ENCODE peak calls at places on chromosomes 5 and 9, in ten cellular contexts. J is transverse colon, Y is stomach, G is K562, W is upper lobe of left lung, A is SK-N-SH, L is H1, Q is HepG2, X is sigmoid colon, S is esophagus muscularis mucosa. Z is an unnamed sample.

GRCh38 chr9:94799578-94800264 is 73.2 kb downstream of the AOPEP start:
- DNase-seq in W (no peak), G (no peak), X (no peak), Q (no peak), L (no peak), Y (no peak), A (no peak), J (no peak), S (no peak), Z (no peak)

GRCh38 chr5:126251024-126251423 is 172.2 kb upstream of the GRAMD2B start:
- DNase-seq in G (no peak), X (no peak), S (no peak), Q (no peak), A (no peak), W (no peak), L (no peak), J (no peak), Y (no peak), Z (no peak)

GRCh38 chr5:79318935-79319614 is 83.1 kb downstream of the JMY start:
- DNase-seq in Y (no peak), X (no peak), G (no peak), L (no peak), J (no peak), W (no peak), A (no peak), Q (no peak), S (no peak), Z (no peak)

GRCh38 chr9:135506327-135507103 is 6.0 kb downstream of the MRPS2 start:
- DNase-seq in W (no peak), J (no peak), S (no peak), G (peak; percentile 83), A (peak; percentile 44), Y (no peak), L (no peak), Q (no peak), X (peak; percentile 56), Z (no peak)

GRCh38 chr5:32511778-32512374 is 67.3 kb upstream of the ZFR start:
- DNase-seq in Q (no peak), Y (no peak), A (no peak), S (no peak), X (no peak), L (no peak), W (no peak), J (no peak), G (no peak), Z (no peak)

GRCh38 chr9:71249729-71250317 is 128.4 kb upstream of the TRPM3 start:
- DNase-seq in Q (peak; percentile 61), L (no peak), G (peak; percentile 23), W (no peak), Y (no peak), A (peak; percentile 33), S (no peak), J (no peak), X (no peak), Z (no peak)

GRCh38 chr5:1103505-1104326 is 8.1 kb downstream of the SLC12A7 start:
- DNase-seq in W (peak; percentile 84), S (no peak), Q (peak; percentile 47), X (peak; percentile 89), Y (peak; percentile 84), A (no peak), G (peak; percentile 53), L (no peak), J (peak; percentile 79), Z (no peak)

GRCh38 chr9:88814521-88815101 is 176.7 kb upstream of the S1PR3 start:
- DNase-seq in S (no peak), Q (no peak), L (no peak), X (no peak), G (no peak), W (no peak), Y (no peak), A (peak; percentile 68), J (no peak), Z (no peak)

GRCh38 chr5:142874537-142874936 is 104.4 kb downstream of the ARHGAP26 start:
- DNase-seq in Q (peak; percentile 67), L (no peak), W (peak; percentile 90), J (peak; percentile 95), A (no peak), X (no peak), G (no peak), Y (peak; percentile 97), S (no peak), Z (peak; percentile 84)

GRCh38 chr9:89309608-89310485 is 1.1 kb upstream of the CKS2 start:
- DNase-seq in A (peak; percentile 11), W (no peak), X (no peak), S (no peak), G (no peak), Q (no peak), Y (no peak), L (no peak), J (peak; percentile 45), Z (no peak)

GRCh38 chr9:136939996-136940525 is 4.5 kb downstream of the FBXW5 start:
- DNase-seq in Q (no peak), S (no peak), W (peak; percentile 15), L (no peak), J (no peak), X (peak; percentile 63), Y (no peak), G (no peak), A (no peak), Z (no peak)

GRCh38 chr5:93407470-93407869 is 173.5 kb downstream of the NR2F1-AS1 start:
- DNase-seq in L (no peak), J (no peak), Y (no peak), A (no peak), Q (no peak), W (no peak), S (peak; percentile 53), G (no peak), X (no peak), Z (no peak)

GRCh38 chr5:93402451-93402850 is 178.6 kb downstream of the NR2F1-AS1 start:
- DNase-seq in Y (no peak), G (no peak), L (no peak), J (no peak), W (no peak), Q (no peak), X (no peak), S (no peak), A (no peak), Z (no peak)

GRCh38 chr5:93401844-93402243 is 179.2 kb downstream of the NR2F1-AS1 start:
- DNase-seq in L (no peak), J (no peak), S (no peak), X (no peak), Q (no peak), Y (no peak), W (no peak), G (no peak), A (no peak), Z (no peak)

GRCh38 chr5:93403529-93403928 is 177.5 kb downstream of the NR2F1-AS1 start:
- DNase-seq in L (no peak), Q (no peak), Y (no peak), X (no peak), A (no peak), S (no peak), W (no peak), J (no peak), G (no peak), Z (no peak)

GRCh38 chr5:93404246-93404645 is 176.8 kb downstream of the NR2F1-AS1 start:
- DNase-seq in L (no peak), A (no peak), W (no peak), Y (no peak), G (no peak), X (no peak), Q (no peak), J (no peak), S (no peak), Z (no peak)
- TF ChIP-seq POLR2AphosphoS5 in L (no peak), A (no peak), W (no peak), Y (no peak), G (no peak), X (no peak), Q (no peak), J (no peak), S (no peak), Z (no peak)

DNA sequence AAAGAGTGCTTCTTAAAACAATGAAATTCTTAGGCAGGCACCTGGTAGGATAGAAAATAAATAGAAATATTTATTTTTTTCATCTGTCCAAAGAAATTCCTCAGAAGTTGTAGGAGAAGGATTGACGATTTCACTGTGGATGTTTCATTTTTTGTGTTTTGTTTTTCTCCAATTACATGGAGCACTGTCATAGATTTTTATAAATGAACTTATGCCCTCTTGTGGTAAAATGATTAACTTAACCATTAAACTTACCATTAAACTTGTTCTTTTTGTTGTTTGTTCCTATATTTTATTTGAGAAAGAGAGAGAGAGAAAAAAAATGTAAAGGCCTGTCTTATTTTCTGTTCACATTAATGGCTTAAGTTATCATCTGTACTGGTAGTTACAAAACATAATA is 339.2 kb downstream of the PRR16 start:
- DNase-seq in X (no peak), Y (no peak), J (no peak), A (peak; percentile 4), L (no peak), W (no peak), G (no peak), S (no peak), Q (no peak), Z (no peak)
- TF ChIP-seq CTCF in X (no peak), Y (no peak), J (no peak), A (peak; percentile 69), L (no peak), W (no peak), G (no peak), S (no peak), Q (no peak), Z (no peak)

DNA sequence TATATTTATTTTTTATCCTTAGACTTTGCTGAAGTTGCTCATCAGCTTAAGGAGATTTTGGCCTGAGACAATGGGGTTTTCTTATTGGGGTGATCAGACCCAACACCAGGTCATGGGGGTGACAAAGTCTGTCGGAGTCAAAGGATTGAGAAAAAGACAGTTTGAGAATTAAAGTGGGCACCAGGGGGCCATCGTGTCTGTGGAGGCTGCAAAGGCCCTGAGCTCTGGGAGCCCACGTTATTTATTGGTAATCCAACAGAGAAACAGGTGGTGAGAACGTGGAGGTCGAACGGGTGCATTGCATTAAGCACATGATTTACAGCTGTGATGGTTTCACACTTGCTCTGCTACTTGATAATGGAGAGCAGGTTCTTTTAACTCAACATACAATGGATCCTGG is 102.5 kb upstream of the CDH10 start:
- DNase-seq in Q (no peak), W (no peak), S (no peak), Y (no peak), L (no peak), G (no peak), X (no peak), A (no peak), J (no peak), Z (no peak)
- TF ChIP-seq EP300 in Q (no peak), W (no peak), S (no peak), Y (no peak), L (no peak), G (no peak), X (no peak), A (no peak), J (no peak), Z (no peak)

DNA sequence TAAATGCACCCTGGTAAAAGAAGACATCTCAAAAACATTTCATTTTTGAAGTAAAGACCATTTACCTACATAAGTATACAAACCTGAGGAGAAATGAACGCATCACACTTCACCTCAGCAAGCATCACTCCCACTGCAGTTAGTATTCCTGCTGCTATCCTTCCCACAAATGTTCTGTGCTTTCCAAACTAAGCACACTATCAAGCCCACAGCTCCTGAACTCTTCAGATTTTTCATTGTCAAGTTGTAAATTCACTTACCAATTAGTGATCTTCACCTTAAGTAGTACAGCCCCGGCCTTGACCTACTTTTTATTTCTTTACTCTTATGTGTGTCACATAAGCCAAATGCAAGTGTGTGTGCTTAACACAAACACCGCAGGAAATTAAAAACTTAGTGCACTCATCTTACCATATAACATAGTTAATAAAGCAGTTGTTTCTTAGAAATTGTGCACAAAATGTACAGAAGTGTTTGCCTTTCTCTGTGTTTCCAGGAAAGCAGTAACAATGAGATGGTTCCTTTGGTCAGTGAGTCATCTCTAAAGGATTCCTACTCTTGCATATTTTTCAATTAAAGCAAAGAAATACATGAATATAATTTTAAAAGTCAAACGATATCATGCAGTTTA is 169.4 kb downstream of the APBA1 start:
- DNase-seq in Q (no peak), S (peak; percentile 29), L (no peak), J (no peak), W (no peak), G (no peak), A (no peak), Y (no peak), X (no peak), Z (no peak)
- TF ChIP-seq POLR2AphosphoS5 in Q (no peak), S (no peak), L (no peak), J (no peak), W (no peak), G (no peak), A (no peak), Y (no peak), X (no peak), Z (no peak)

Z was measured in suprapubic skin.